ENCODE peak calls at places on chromosomes 3 and 15, in seven cellular contexts. J is GM12865, L is amygdala, E is ELR, Z is mucosa of gallbladder, C is anterior cingulate cortex, R is cardiac septum. O is an unnamed sample.
A peak's percentile ranks its signal among the peaks of the same experiment; 100 is the strongest.

GRCh38 chr3:122691195-122691594 is 10.6 kb downstream of the PARP14 start:
- DNase-seq in J (peak; percentile 60), R (no peak), E (peak; percentile 87), L (no peak), Z (no peak), C (no peak), O (no peak)

GRCh38 chr3:178393833-178394232 is 142.4 kb upstream of the KCNMB2 start:
- DNase-seq in Z (no peak), C (no peak), L (no peak), R (no peak), J (no peak), E (peak; percentile 74), O (no peak)

GRCh38 chr3:48478631-48479555 is 25.1 kb downstream of the SHISA5 start:
- DNase-seq in L (no peak), C (no peak), J (peak; percentile 55), R (no peak), E (no peak), Z (no peak), O (no peak)

GRCh38 chr3:185409957-185410356 is 47.0 kb downstream of the MAP3K13 start:
- DNase-seq in E (no peak), J (no peak), R (no peak), L (no peak), C (no peak), Z (no peak), O (no peak)

GRCh38 chr3:14138109-14138877 is 13.4 kb downstream of the TMEM43 start:
- DNase-seq in R (peak; percentile 67), L (no peak), J (no peak), Z (no peak), E (no peak), C (no peak), O (no peak)

GRCh38 chr3:184553385-184553784 is 8.2 kb upstream of the EPHB3 start:
- DNase-seq in Z (no peak), E (no peak), C (peak; percentile 65), J (no peak), L (peak; percentile 13), R (no peak), O (no peak)

GRCh38 chr3:116112686-116113085 is 332.6 kb downstream of the LSAMP start:
- DNase-seq in Z (no peak), J (no peak), L (no peak), C (no peak), E (no peak), R (no peak), O (no peak)

GRCh38 chr3:142664819-142665218 is 59.0 kb upstream of the TRPC1 start:
- DNase-seq in L (no peak), Z (no peak), C (no peak), R (no peak), J (no peak), E (no peak), O (no peak)

GRCh38 chr3:15211934-15212333 is 5.9 kb downstream of the CAPN7 start:
- DNase-seq in Z (no peak), R (no peak), J (no peak), C (no peak), L (no peak), E (no peak), O (no peak)

GRCh38 chr3:28050895-28051294 is 190.5 kb upstream of the CMC1 start:
- DNase-seq in E (peak; percentile 47), J (peak; percentile 33), R (no peak), C (no peak), L (no peak), Z (peak; percentile 74), O (no peak)

GRCh38 chr15:40344631-40345120 is 3.9 kb upstream of the CCDC9B start:
- DNase-seq in C (peak; percentile 48), L (peak; percentile 24), R (peak; percentile 90), J (peak; percentile 72), Z (no peak), E (peak; percentile 77), O (peak; percentile 70)

GRCh38 chr3:61560452-61561373 is 658 bp upstream of the PTPRG start:
- DNase-seq in C (no peak), L (peak; percentile 36), Z (peak; percentile 70), J (peak; percentile 69), R (peak; percentile 85), E (peak; percentile 86), O (peak; percentile 83)

GRCh38 chr3:98596902-98597500 is 3.6 kb upstream of the CPOX start:
- DNase-seq in J (peak; percentile 67), R (no peak), Z (no peak), L (no peak), E (peak; percentile 62), C (no peak), O (no peak)

GRCh38 chr3:11335056-11335608 is 62.9 kb downstream of the ATG7 start:
- DNase-seq in R (no peak), E (peak; percentile 81), J (peak; percentile 62), L (no peak), C (no peak), Z (peak; percentile 35), O (no peak)

GRCh38 chr3:69740103-69741021 is 1.1 kb downstream of the MITF start:
- DNase-seq in Z (peak; percentile 18), J (peak; percentile 11), R (no peak), L (no peak), C (no peak), E (peak; percentile 13), O (peak; percentile 63)

GRCh38 chr3:107128942-107129341 is 248.3 kb upstream of the CCDC54 start:
- DNase-seq in E (no peak), C (no peak), Z (no peak), L (no peak), J (no peak), R (no peak), O (no peak)

GRCh38 chr3:55118453-55118852 is 190.6 kb upstream of the LRTM1 start:
- DNase-seq in C (no peak), J (no peak), L (no peak), R (no peak), E (no peak), Z (no peak), O (no peak)

GRCh38 chr15:31278544-31279220 is 48.0 kb upstream of the KLF13 start:
- DNase-seq in E (no peak), J (no peak), L (no peak), C (no peak), Z (peak; percentile 8), R (peak; percentile 59), O (peak; percentile 23)

GRCh38 chr3:128170866-128171516 is 17.7 kb downstream of the EEFSEC start:
- DNase-seq in J (peak; percentile 12), E (peak; percentile 88), R (no peak), Z (peak; percentile 65), L (no peak), C (peak; percentile 19), O (peak; percentile 40)

GRCh38 chr3:48466386-48467109 is 20.0 kb downstream of the ATRIP start:
- DNase-seq in J (peak; percentile 49), C (no peak), R (no peak), L (no peak), E (peak; percentile 16), Z (no peak), O (no peak)

GRCh38 chr3:152105446-152105845 is 163.3 kb upstream of the MBNL1 start:
- DNase-seq in L (no peak), Z (no peak), E (no peak), R (no peak), C (no peak), J (no peak), O (no peak)

GRCh38 chr3:128382221-128382807 is 84.4 kb downstream of the DNAJB8 start:
- DNase-seq in J (no peak), R (no peak), E (no peak), Z (peak; percentile 21), C (no peak), L (no peak), O (no peak)

GRCh38 chr3:176633511-176633910 is 563.8 kb downstream of the TBL1XR1 start:
- DNase-seq in E (no peak), Z (no peak), R (no peak), J (no peak), C (no peak), L (no peak), O (no peak)

GRCh38 chr3:25783661-25784512 is 644 bp upstream of the NGLY1 start:
- DNase-seq in L (peak; percentile 63), Z (peak; percentile 27), R (no peak), E (peak; percentile 36), C (peak; percentile 49), J (peak; percentile 46), O (peak; percentile 57)

GRCh38 chr15:66588971-66589370 is 23.2 kb upstream of the LCTL start:
- DNase-seq in Z (no peak), L (no peak), E (no peak), C (no peak), R (no peak), J (no peak), O (no peak)

GRCh38 chr3:58568572-58569286 is 8.5 kb downstream of the FAM107A start:
- DNase-seq in C (no peak), Z (peak; percentile 80), R (peak; percentile 88), J (peak; percentile 65), E (peak; percentile 70), L (peak; percentile 28), O (peak; percentile 77)

GRCh38 chr3:194270627-194271458 is 80.3 kb downstream of the CPN2 start:
- DNase-seq in L (peak; percentile 87), Z (peak; percentile 90), E (no peak), J (no peak), R (peak; percentile 94), C (peak; percentile 87), O (peak; percentile 61)

GRCh38 chr15:85582076-85582718 is 201.8 kb downstream of the AKAP13 start:
- DNase-seq in R (no peak), C (no peak), Z (peak; percentile 56), J (peak; percentile 55), E (no peak), L (no peak), O (no peak)

GRCh38 chr15:88932271-88932874 is 19.2 kb upstream of the MFGE8 start:
- DNase-seq in Z (no peak), C (no peak), L (peak; percentile 22), E (no peak), R (no peak), J (no peak), O (no peak)